ENCODE peak calls at places on chromosomes 6 and 20, in ten cellular contexts. I, F, Z, Q, L, C, V, X, M and E are unnamed samples.

GRCh38 chr6:111818539-111819226 is 54.6 kb downstream of the FYN start:
- DNase-seq in I (no peak), F (no peak), Z (no peak), Q (no peak), L (no peak), C (no peak), V (no peak), X (no peak), M (no peak), E (no peak)

GRCh38 chr20:36888880-36889516 is 13.1 kb downstream of the TLDC2 start:
- DNase-seq in I (no peak), F (no peak), Z (no peak), Q (no peak), L (no peak), C (no peak), V (no peak), X (no peak), M (no peak), E (no peak)

GRCh38 chr6:100628180-100628579 is 163.5 kb upstream of the SIM1 start:
- DNase-seq in I (no peak), F (no peak), Z (no peak), Q (no peak), L (no peak), C (no peak), V (no peak), X (no peak), M (no peak), E (no peak)

GRCh38 chr20:40945754-40946451 is 82.7 kb upstream of the TOP1 start:
- DNase-seq in I (peak), F (peak), Z (peak), Q (peak), L (peak), C (peak), V (no peak), X (peak), M (no peak), E (no peak)

GRCh38 chr6:33828452-33828763 is 24.6 kb upstream of the MLN start:
- DNase-seq in I (no peak), F (no peak), Z (no peak), Q (no peak), L (no peak), C (no peak), V (no peak), X (no peak), M (no peak), E (no peak)

GRCh38 chr20:41357424-41358163 is 9.0 kb downstream of the EMILIN3 start:
- DNase-seq in I (no peak), F (no peak), Z (no peak), Q (no peak), L (no peak), C (no peak), V (no peak), X (no peak), M (no peak), E (no peak)

GRCh38 chr6:107120404-107120803 is 5.1 kb upstream of the BEND3 start:
- DNase-seq in I (no peak), F (no peak), Z (no peak), Q (no peak), L (no peak), C (no peak), V (no peak), X (no peak), M (no peak), E (no peak)

GRCh38 chr6:1987640-1988039 is 257.8 kb downstream of the GMDS start:
- DNase-seq in I (no peak), F (no peak), Z (no peak), Q (no peak), L (no peak), C (no peak), V (no peak), X (no peak), M (no peak), E (no peak)

GRCh38 chr20:1434571-1435336 is 31.9 kb downstream of the NSFL1C start:
- DNase-seq in I (no peak), F (peak), Z (no peak), Q (peak), L (no peak), C (peak), V (no peak), X (no peak), M (peak), E (no peak)

GRCh38 chr6:137775192-137775591 is 91.9 kb upstream of the TNFAIP3 start:
- DNase-seq in I (no peak), F (no peak), Z (no peak), Q (no peak), L (no peak), C (no peak), V (no peak), X (no peak), M (no peak), E (no peak)

GRCh38 chr6:118679293-118679692 is 27.9 kb upstream of the CEP85L start:
- DNase-seq in I (no peak), F (no peak), Z (no peak), Q (no peak), L (no peak), C (no peak), V (peak), X (no peak), M (no peak), E (no peak)

GRCh38 chr20:35592339-35592960 is 23.2 kb upstream of the SPAG4 start:
- DNase-seq in I (no peak), F (no peak), Z (no peak), Q (no peak), L (no peak), C (no peak), V (no peak), X (no peak), M (no peak), E (no peak)

GRCh38 chr6:156954781-156955180 is 177.6 kb downstream of the ARID1B start:
- DNase-seq in I (no peak), F (no peak), Z (no peak), Q (no peak), L (no peak), C (no peak), V (no peak), X (no peak), M (no peak), E (no peak)

GRCh38 chr20:19660808-19661378 is 97.2 kb upstream of the RIN2 start:
- DNase-seq in I (no peak), F (no peak), Z (no peak), Q (no peak), L (no peak), C (no peak), V (no peak), X (no peak), M (no peak), E (no peak)

GRCh38 chr20:38725959-38726848 is 1.9 kb downstream of the SLC32A1 start:
- DNase-seq in I (peak), F (no peak), Z (peak), Q (peak), L (no peak), C (peak), V (no peak), X (peak), M (no peak), E (no peak)

GRCh38 chr6:106692112-106692822 is 62.9 kb downstream of the QRSL1 start:
- DNase-seq in I (peak), F (no peak), Z (no peak), Q (no peak), L (no peak), C (peak), V (no peak), X (no peak), M (no peak), E (no peak)

GRCh38 chr6:108697646-108698161 is 137.0 kb downstream of the FOXO3 start:
- DNase-seq in I (no peak), F (peak), Z (no peak), Q (no peak), L (no peak), C (no peak), V (no peak), X (no peak), M (no peak), E (no peak)

GRCh38 chr6:51450958-51451357 is 632.3 kb downstream of the TFAP2B start:
- DNase-seq in I (no peak), F (no peak), Z (no peak), Q (no peak), L (no peak), C (no peak), V (no peak), X (no peak), M (no peak), E (no peak)

GRCh38 chr6:50990750-50991446 is 172.2 kb downstream of the TFAP2B start:
- DNase-seq in I (peak), F (no peak), Z (no peak), Q (peak), L (no peak), C (no peak), V (no peak), X (no peak), M (no peak), E (no peak)

GRCh38 chr6:31836676-31837611 is 9.4 kb downstream of the HSPA1B start:
- DNase-seq in I (no peak), F (no peak), Z (no peak), Q (peak), L (no peak), C (no peak), V (no peak), X (no peak), M (no peak), E (no peak)

GRCh38 chr6:154460306-154461071 is 50.0 kb downstream of the CNKSR3 start:
- DNase-seq in I (no peak), F (no peak), Z (no peak), Q (no peak), L (no peak), C (no peak), V (no peak), X (no peak), M (no peak), E (no peak)

GRCh38 chr6:97292671-97293070 is 9.7 kb upstream of the MMS22L start:
- DNase-seq in I (no peak), F (no peak), Z (no peak), Q (no peak), L (no peak), C (no peak), V (no peak), X (no peak), M (no peak), E (no peak)

GRCh38 chr6:170230520-170231390 is 60.1 kb downstream of the DLL1 start:
- DNase-seq in I (no peak), F (no peak), Z (no peak), Q (no peak), L (no peak), C (no peak), V (no peak), X (no peak), M (no peak), E (no peak)

GRCh38 chr6:75145211-75145610 is 60.6 kb downstream of the COL12A1 start:
- DNase-seq in I (no peak), F (no peak), Z (no peak), Q (no peak), L (no peak), C (no peak), V (no peak), X (no peak), M (no peak), E (no peak)

GRCh38 chr6:75147512-75147911 is 58.3 kb downstream of the COL12A1 start:
- DNase-seq in I (no peak), F (no peak), Z (no peak), Q (no peak), L (no peak), C (no peak), V (no peak), X (no peak), M (peak), E (no peak)

GRCh38 chr6:75144396-75144795 is 61.5 kb downstream of the COL12A1 start:
- DNase-seq in I (no peak), F (no peak), Z (no peak), Q (no peak), L (no peak), C (no peak), V (no peak), X (no peak), M (no peak), E (no peak)

GRCh38 chr6:75143186-75143585 is 62.7 kb downstream of the COL12A1 start:
- DNase-seq in I (no peak), F (no peak), Z (no peak), Q (no peak), L (no peak), C (no peak), V (no peak), X (no peak), M (no peak), E (no peak)

GRCh38 chr6:75145976-75146375 is 59.9 kb downstream of the COL12A1 start:
- DNase-seq in I (no peak), F (no peak), Z (no peak), Q (peak), L (no peak), C (no peak), V (no peak), X (no peak), M (no peak), E (no peak)
- TF ChIP-seq CTCF in I (no peak), F (no peak), Z (no peak), Q (no peak), L (no peak), C (no peak), V (no peak), X (peak), M (no peak), E (no peak)

DNA sequence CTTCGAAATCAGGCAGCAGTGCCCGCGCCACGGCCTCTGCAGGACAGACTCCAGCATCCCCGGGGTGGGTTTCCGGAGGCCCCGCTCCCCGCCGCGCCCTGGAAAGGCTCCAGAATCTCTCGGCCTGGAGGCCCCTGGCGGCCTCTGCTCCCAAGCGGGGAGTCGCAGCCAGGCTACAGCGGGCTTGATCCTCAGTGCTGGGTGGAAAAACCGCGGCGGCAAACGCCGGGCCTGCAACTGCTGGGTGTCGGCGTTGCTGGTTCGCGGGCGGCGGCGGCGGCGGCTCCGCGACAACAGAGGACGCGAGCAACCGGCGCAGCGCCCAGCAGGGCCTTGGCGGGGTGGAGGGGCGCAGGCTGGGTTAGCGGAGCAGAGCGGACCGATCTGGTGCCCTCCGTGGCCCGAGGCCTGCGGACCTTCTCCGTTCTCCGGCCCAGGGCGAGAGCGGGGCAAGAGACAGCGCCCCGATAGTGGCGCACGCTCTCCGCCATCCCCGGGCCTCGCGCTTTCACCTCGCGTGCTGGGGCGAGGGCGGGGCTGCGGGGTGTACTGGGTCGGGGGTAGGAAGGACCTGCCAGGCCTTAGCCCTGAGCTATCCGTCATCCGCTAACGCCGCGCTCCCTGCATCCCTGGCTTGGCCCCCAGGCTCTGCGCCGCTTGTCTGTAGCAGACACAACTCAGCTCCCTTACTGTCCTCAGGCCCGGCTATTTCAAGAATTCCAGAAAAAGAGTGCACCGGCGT is 3.4 kb upstream of the ZNF292 start:
- DNase-seq in I (no peak), F (peak), Z (peak), Q (no peak), L (peak), C (peak), V (no peak), X (peak), M (no peak), E (peak)
- TF ChIP-seq POLR2A in I (no peak), F (no peak), Z (no peak), Q (no peak), L (no peak), C (no peak), V (no peak), X (no peak), M (peak), E (no peak)

GRCh38 chr20:63636752-63637633 is 10.1 kb upstream of the GMEB2 start:
- DNase-seq in I (no peak), F (no peak), Z (no peak), Q (no peak), L (no peak), C (no peak), V (no peak), X (no peak), M (no peak), E (no peak)
- TF ChIP-seq EP300 in I (no peak), F (no peak), Z (no peak), Q (no peak), L (no peak), C (no peak), V (no peak), X (no peak), M (no peak), E (no peak)

DNA sequence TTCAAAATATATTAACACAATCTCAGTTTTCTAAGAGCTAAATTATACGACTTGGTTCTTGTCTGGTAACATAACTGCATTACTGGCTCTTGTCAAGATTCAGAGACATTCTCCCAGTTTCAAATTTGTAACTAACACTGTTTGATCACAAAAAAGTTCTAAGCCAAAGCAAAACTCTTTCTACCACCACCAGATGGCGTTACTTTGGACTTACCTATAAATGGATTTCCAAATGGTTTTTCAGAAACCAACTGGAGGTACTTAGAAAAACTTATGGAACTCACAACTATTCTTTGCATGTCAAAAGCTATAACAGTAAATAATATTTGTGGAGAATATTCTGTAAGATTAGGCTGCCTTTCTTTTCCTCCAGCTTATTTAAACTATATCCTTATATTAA is 34.2 kb upstream of the GFRAL start:
- DNase-seq in I (peak), F (no peak), Z (no peak), Q (no peak), L (no peak), C (no peak), V (no peak), X (no peak), M (no peak), E (no peak)
- TF ChIP-seq CTCF in I (peak), F (no peak), Z (no peak), Q (no peak), L (no peak), C (no peak), V (no peak), X (no peak), M (peak), E (no peak)

GRCh38 chr6:16130932-16131387 is 2.1 kb downstream of the MYLIP start:
- DNase-seq in I (peak), F (peak), Z (no peak), Q (peak), L (no peak), C (peak), V (no peak), X (no peak), M (peak), E (no peak)
- TF ChIP-seq POLR2A in I (no peak), F (no peak), Z (no peak), Q (peak), L (no peak), C (no peak), V (no peak), X (no peak), M (peak), E (no peak)

DNA sequence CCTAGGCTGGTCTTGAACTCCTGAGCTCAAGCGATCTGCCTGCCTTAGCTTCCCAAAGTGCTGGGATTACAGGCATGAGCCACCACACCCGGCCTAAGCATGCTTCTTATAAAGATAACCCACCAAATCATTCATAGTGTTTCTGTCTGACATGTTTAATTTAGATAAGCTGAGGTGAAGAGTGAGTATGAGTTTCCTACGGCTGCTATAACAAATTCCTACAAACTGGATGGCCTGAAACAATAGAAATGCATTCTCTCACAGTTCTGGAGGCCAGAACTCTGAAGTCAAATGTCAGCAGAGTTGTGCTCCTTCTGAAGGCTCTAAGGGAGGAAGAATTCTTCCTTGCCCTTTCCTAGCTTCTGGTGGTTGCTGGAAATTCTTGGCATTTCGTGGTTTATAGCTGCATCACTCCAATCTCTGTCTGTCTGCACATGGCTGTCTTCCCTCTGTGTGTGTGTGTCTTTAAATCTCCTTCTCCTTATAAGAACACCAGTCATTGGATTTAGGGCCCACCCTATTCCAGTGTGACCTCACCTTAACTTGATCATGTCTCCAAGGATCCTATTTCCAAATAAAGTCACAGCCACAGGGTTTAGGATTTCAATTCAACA is 29.9 kb downstream of the MAPK13 start:
- DNase-seq in I (no peak), F (no peak), Z (no peak), Q (no peak), L (no peak), C (no peak), V (no peak), X (no peak), M (no peak), E (no peak)
- TF ChIP-seq EP300 in I (no peak), F (no peak), Z (no peak), Q (no peak), L (no peak), C (no peak), V (no peak), X (no peak), M (no peak), E (no peak)

GRCh38 chr20:47148059-47148458 is 208.4 kb downstream of the ZMYND8 start:
- DNase-seq in I (no peak), F (no peak), Z (no peak), Q (no peak), L (peak), C (no peak), V (no peak), X (no peak), M (no peak), E (no peak)
- TF ChIP-seq CTCF in I (no peak), F (no peak), Z (no peak), Q (no peak), L (no peak), C (no peak), V (no peak), X (no peak), M (no peak), E (no peak)

GRCh38 chr6:136511397-136511796 is 38.8 kb downstream of the MAP7 start:
- DNase-seq in I (no peak), F (no peak), Z (no peak), Q (no peak), L (no peak), C (no peak), V (no peak), X (peak), M (no peak), E (no peak)

GRCh38 chr6:136506124-136506799 is 44.0 kb downstream of the MAP7 start:
- DNase-seq in I (no peak), F (no peak), Z (no peak), Q (no peak), L (no peak), C (peak), V (no peak), X (no peak), M (no peak), E (no peak)

GRCh38 chr6:136510299-136510698 is 39.9 kb downstream of the MAP7 start:
- DNase-seq in I (no peak), F (no peak), Z (no peak), Q (no peak), L (no peak), C (no peak), V (peak), X (peak), M (no peak), E (no peak)

GRCh38 chr6:136510782-136511181 is 39.4 kb downstream of the MAP7 start:
- DNase-seq in I (no peak), F (no peak), Z (no peak), Q (no peak), L (no peak), C (no peak), V (peak), X (peak), M (no peak), E (no peak)

GRCh38 chr6:136508701-136509387 is 41.4 kb downstream of the MAP7 start:
- DNase-seq in I (no peak), F (no peak), Z (no peak), Q (no peak), L (no peak), C (no peak), V (no peak), X (no peak), M (no peak), E (no peak)
- TF ChIP-seq POLR2A in I (no peak), F (no peak), Z (no peak), Q (no peak), L (no peak), C (no peak), V (no peak), X (no peak), M (no peak), E (no peak)